ENCODE peak calls at places on chromosomes 6 and 20, in six cellular contexts. One of them, this sample, is unnamed.

GRCh38 chr6:43891072-43891870 is 121.3 kb downstream of the VEGFA start:
- DNase-seq in fibroblast of villous mesenchyme: no peak
- DNase-seq in cardiac muscle cell: no peak
- DNase-seq in foreskin fibroblast: no peak
- DNase-seq in CD8-positive, alpha-beta T cell: no peak
- DNase-seq in HL-60: no peak
- DNase-seq in this sample: no peak

GRCh38 chr6:45438849-45439406 is 61.2 kb upstream of the SUPT3H start:
- DNase-seq in foreskin fibroblast: peak; percentile 93
- DNase-seq in cardiac muscle cell: peak; percentile 90
- DNase-seq in fibroblast of villous mesenchyme: peak; percentile 86
- DNase-seq in HL-60: no peak
- DNase-seq in CD8-positive, alpha-beta T cell: no peak
- DNase-seq in this sample: peak; percentile 90

GRCh38 chr6:151372164-151372563 is 19.2 kb downstream of the ZBTB2 start:
- DNase-seq in HL-60: no peak
- DNase-seq in CD8-positive, alpha-beta T cell: no peak
- DNase-seq in cardiac muscle cell: peak; percentile 23
- DNase-seq in foreskin fibroblast: no peak
- DNase-seq in fibroblast of villous mesenchyme: peak; percentile 20
- DNase-seq in this sample: no peak

GRCh38 chr6:167827062-167827587 is 414 bp downstream of the AFDN start:
- DNase-seq in HL-60: no peak
- DNase-seq in fibroblast of villous mesenchyme: no peak
- DNase-seq in foreskin fibroblast: no peak
- DNase-seq in CD8-positive, alpha-beta T cell: no peak
- DNase-seq in cardiac muscle cell: peak; percentile 50
- DNase-seq in this sample: peak; percentile 16

GRCh38 chr6:140857734-140858380 is 1274.9 kb upstream of the GJE1 start:
- DNase-seq in cardiac muscle cell: peak; percentile 93
- DNase-seq in foreskin fibroblast: peak; percentile 94
- DNase-seq in fibroblast of villous mesenchyme: peak; percentile 91
- DNase-seq in HL-60: peak; percentile 45
- DNase-seq in CD8-positive, alpha-beta T cell: no peak
- DNase-seq in this sample: peak; percentile 80

GRCh38 chr20:51135926-51136325 is 113.0 kb upstream of the KCNG1 start:
- DNase-seq in HL-60: no peak
- DNase-seq in fibroblast of villous mesenchyme: no peak
- DNase-seq in CD8-positive, alpha-beta T cell: no peak
- DNase-seq in foreskin fibroblast: no peak
- DNase-seq in cardiac muscle cell: no peak
- DNase-seq in this sample: no peak

GRCh38 chr6:71294121-71294523 is 5.5 kb downstream of the OGFRL1 start:
- DNase-seq in foreskin fibroblast: peak; percentile 94
- DNase-seq in HL-60: no peak
- DNase-seq in fibroblast of villous mesenchyme: peak; percentile 73
- DNase-seq in CD8-positive, alpha-beta T cell: no peak
- DNase-seq in cardiac muscle cell: peak; percentile 90
- DNase-seq in this sample: peak; percentile 97

GRCh38 chr6:6910734-6911295 is 196.9 kb upstream of the RREB1 start:
- DNase-seq in foreskin fibroblast: no peak
- DNase-seq in CD8-positive, alpha-beta T cell: no peak
- DNase-seq in cardiac muscle cell: no peak
- DNase-seq in fibroblast of villous mesenchyme: no peak
- DNase-seq in HL-60: no peak
- DNase-seq in this sample: no peak

GRCh38 chr6:49551126-49551865 is 828 bp downstream of the C6orf141 start:
- DNase-seq in fibroblast of villous mesenchyme: no peak
- DNase-seq in foreskin fibroblast: peak; percentile 56
- DNase-seq in cardiac muscle cell: no peak
- DNase-seq in HL-60: no peak
- DNase-seq in CD8-positive, alpha-beta T cell: no peak
- DNase-seq in this sample: peak; percentile 9

GRCh38 chr6:3625980-3626533 is 125.5 kb downstream of the PXDC1 start:
- DNase-seq in foreskin fibroblast: no peak
- DNase-seq in CD8-positive, alpha-beta T cell: no peak
- DNase-seq in HL-60: no peak
- DNase-seq in cardiac muscle cell: no peak
- DNase-seq in fibroblast of villous mesenchyme: no peak
- DNase-seq in this sample: no peak

GRCh38 chr6:150813319-150813992 is 52.0 kb upstream of the MTHFD1L start:
- DNase-seq in fibroblast of villous mesenchyme: no peak
- DNase-seq in cardiac muscle cell: peak; percentile 34
- DNase-seq in foreskin fibroblast: peak; percentile 53
- DNase-seq in CD8-positive, alpha-beta T cell: no peak
- DNase-seq in HL-60: no peak
- DNase-seq in this sample: peak; percentile 56

GRCh38 chr20:36121981-36122930 is 32.3 kb upstream of the EPB41L1 start:
- DNase-seq in HL-60: no peak
- DNase-seq in cardiac muscle cell: no peak
- DNase-seq in CD8-positive, alpha-beta T cell: no peak
- DNase-seq in fibroblast of villous mesenchyme: no peak
- DNase-seq in foreskin fibroblast: no peak
- DNase-seq in this sample: no peak

GRCh38 chr20:44765647-44766367 is 20.1 kb downstream of the KCNK15 start:
- DNase-seq in foreskin fibroblast: no peak
- DNase-seq in cardiac muscle cell: peak; percentile 7
- DNase-seq in HL-60: no peak
- DNase-seq in CD8-positive, alpha-beta T cell: no peak
- DNase-seq in fibroblast of villous mesenchyme: no peak
- DNase-seq in this sample: no peak

GRCh38 chr6:54327631-54328030 is 19.4 kb downstream of the TINAG start:
- DNase-seq in HL-60: no peak
- DNase-seq in foreskin fibroblast: peak; percentile 15
- DNase-seq in cardiac muscle cell: no peak
- DNase-seq in CD8-positive, alpha-beta T cell: no peak
- DNase-seq in fibroblast of villous mesenchyme: peak; percentile 16
- DNase-seq in this sample: no peak

GRCh38 chr6:52063584-52064400 is 23.6 kb downstream of the PKHD1 start:
- DNase-seq in HL-60: peak; percentile 28
- DNase-seq in cardiac muscle cell: peak; percentile 46
- DNase-seq in CD8-positive, alpha-beta T cell: peak; percentile 45
- DNase-seq in foreskin fibroblast: peak; percentile 3
- DNase-seq in fibroblast of villous mesenchyme: peak; percentile 19
- DNase-seq in this sample: peak; percentile 42
- TF ChIP-seq CTCF in HL-60: peak; percentile 41
- TF ChIP-seq CTCF in cardiac muscle cell: peak; percentile 42
- TF ChIP-seq CTCF in CD8-positive, alpha-beta T cell: peak; percentile 49
- TF ChIP-seq CTCF in foreskin fibroblast: peak; percentile 35
- TF ChIP-seq CTCF in fibroblast of villous mesenchyme: peak; percentile 46
- TF ChIP-seq CTCF in this sample: peak; percentile 67

DNA sequence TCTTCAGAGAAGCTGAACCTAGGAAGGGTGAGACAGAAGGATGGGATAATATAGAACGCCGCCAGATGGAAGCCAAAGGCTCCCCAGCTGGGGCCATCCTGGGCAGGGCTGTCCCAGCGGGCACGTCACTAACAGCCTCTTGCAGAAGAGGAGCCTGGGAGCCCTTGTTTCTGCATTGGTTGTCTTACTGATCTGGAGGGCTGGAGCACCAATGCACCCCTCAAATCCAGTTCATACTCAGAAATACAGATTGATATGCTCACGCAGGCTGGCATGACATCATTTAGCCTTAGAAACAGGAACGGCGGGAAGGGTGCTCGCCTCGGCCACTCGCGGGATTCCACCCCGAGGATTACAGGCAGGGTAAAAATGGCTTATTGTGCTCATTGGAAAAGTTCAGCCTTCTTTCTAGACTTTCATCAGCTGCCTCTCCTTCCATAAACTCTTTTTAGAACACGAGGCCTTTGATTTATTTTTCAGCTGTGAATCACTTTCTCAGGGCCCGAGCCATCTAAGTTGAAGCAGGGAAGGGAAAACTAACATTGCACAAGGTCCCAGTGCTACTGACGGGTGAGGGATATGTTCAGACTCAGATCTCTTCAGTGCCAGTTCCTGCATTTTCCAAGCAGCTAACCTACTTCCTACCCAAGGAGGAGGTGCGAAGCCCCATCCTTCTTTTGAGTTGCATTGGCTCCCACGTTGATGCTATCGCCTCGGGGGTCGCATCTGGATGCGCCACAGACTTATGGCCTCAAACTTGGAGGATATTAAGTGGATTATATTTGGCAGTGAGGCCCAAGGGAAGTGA is 82.3 kb downstream of the GMPR start:
- DNase-seq in foreskin fibroblast: peak; percentile 83
- DNase-seq in HL-60: no peak
- DNase-seq in cardiac muscle cell: peak; percentile 58
- DNase-seq in CD8-positive, alpha-beta T cell: no peak
- DNase-seq in fibroblast of villous mesenchyme: peak; percentile 87
- DNase-seq in this sample: peak; percentile 82
- H3K4me3 ChIP-seq in foreskin fibroblast: peak overlapping the region; percentile 42
- H3K4me3 ChIP-seq in HL-60: peak overlapping the region; percentile 19
- H3K4me3 ChIP-seq in cardiac muscle cell: no peak overlapping the region
- H3K4me3 ChIP-seq in CD8-positive, alpha-beta T cell: peak overlapping the region; percentile 33
- H3K4me3 ChIP-seq in fibroblast of villous mesenchyme: peak overlapping the region; percentile 36
- H3K4me3 ChIP-seq in this sample: peak overlapping the region; percentile 43

DNA sequence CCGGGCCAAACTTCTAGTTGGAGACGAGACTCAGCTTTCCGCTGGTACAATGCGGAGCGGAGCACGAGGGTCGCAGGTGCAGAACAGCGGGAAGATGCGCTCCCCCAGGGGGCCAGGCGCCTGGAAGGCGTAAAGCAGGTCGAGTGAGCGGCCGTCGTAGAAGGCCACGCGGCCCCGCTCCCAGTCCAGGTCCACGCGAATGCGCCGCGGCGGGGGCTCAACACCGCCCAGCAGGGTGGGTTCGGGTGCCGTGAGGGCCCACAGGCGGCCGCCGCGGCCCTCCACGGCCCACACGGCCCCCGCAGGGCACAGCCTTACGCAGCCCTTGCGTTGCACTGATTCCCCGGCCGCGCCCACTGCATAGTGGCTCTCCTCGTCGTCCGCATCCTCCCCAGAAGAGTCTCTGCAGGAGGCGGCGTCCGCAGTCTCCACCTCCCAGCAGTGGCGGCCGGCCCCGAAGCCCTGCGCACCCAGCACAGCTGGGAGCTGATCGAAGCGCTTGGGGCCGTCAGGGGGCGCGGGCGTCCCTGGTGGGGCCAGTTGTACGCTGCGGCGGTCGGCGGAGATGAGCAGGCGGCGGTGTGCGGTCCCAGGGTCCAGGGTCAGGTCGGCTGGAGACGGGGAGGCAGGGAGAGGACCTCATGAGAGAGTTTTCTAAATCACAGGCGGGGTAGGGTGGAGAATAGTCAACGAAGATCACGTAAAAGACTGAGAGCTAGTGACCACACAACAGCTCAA is 4.3 kb downstream of the PPP1R11 start:
- DNase-seq in fibroblast of villous mesenchyme: peak; percentile 53
- DNase-seq in CD8-positive, alpha-beta T cell: no peak
- DNase-seq in cardiac muscle cell: peak; percentile 70
- DNase-seq in HL-60: no peak
- DNase-seq in foreskin fibroblast: peak; percentile 56
- DNase-seq in this sample: peak; percentile 21
- TF ChIP-seq CTCF in fibroblast of villous mesenchyme: peak; percentile 30
- TF ChIP-seq CTCF in CD8-positive, alpha-beta T cell: no peak
- TF ChIP-seq CTCF in cardiac muscle cell: peak; percentile 33
- TF ChIP-seq CTCF in HL-60: no peak
- TF ChIP-seq CTCF in foreskin fibroblast: no peak
- TF ChIP-seq CTCF in this sample: no peak

GRCh38 chr6:122322824-122323223 is 76.6 kb upstream of the HSF2 start:
- DNase-seq in CD8-positive, alpha-beta T cell: no peak
- DNase-seq in foreskin fibroblast: peak; percentile 60
- DNase-seq in fibroblast of villous mesenchyme: peak; percentile 77
- DNase-seq in cardiac muscle cell: peak; percentile 30
- DNase-seq in HL-60: no peak
- DNase-seq in this sample: peak; percentile 17

DNA sequence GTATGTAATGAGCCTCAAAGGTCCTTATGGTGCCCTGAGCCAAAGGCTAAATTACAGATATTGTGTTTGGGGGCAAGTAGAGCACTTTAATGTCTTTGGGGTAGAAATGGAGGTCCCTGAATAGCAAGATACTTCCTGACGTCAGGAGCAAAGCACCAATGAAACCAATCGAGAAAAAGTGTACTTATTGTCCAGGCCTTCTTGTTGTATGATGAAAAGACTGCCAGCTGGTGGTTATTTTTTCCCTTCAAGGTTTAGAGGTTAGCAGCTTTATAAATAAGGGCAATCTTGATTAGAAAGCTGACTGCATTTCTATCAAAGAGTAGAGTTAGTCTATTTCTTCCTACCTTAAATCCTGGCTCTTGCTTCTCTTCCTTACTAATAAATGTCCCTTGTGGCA is 76.1 kb upstream of the HSF2 start:
- DNase-seq in cardiac muscle cell: peak; percentile 1
- DNase-seq in CD8-positive, alpha-beta T cell: no peak
- DNase-seq in foreskin fibroblast: peak; percentile 10
- DNase-seq in HL-60: no peak
- DNase-seq in fibroblast of villous mesenchyme: no peak
- DNase-seq in this sample: no peak
- H3K4me3 ChIP-seq in cardiac muscle cell: no peak overlapping the region
- H3K4me3 ChIP-seq in CD8-positive, alpha-beta T cell: peak overlapping the region; percentile 47
- H3K4me3 ChIP-seq in foreskin fibroblast: peak overlapping the region; percentile 52
- H3K4me3 ChIP-seq in HL-60: no peak overlapping the region
- H3K4me3 ChIP-seq in fibroblast of villous mesenchyme: peak overlapping the region; percentile 37
- H3K4me3 ChIP-seq in this sample: peak overlapping the region; percentile 49

This sample was measured in AG10803.